ENCODE peak calls at places on chromosomes 12 and 14, in nine cellular contexts. M is PC-3, J is heart right ventricle, C is MM.1S, Y is brain microvascular endothelial cell, O is fibroblast of villous mesenchyme, V is cardiac muscle cell, U is ascending aorta, R is breast epithelium. A is an unnamed sample.

GRCh38 chr12:54038760-54039414 is 6.0 kb downstream of the HOXC5 start:
- DNase-seq in M (peak; percentile 56), J (no peak), C (no peak), Y (no peak), O (no peak), V (no peak), U (no peak), R (no peak), A (peak; percentile 82)

GRCh38 chr14:102234331-102235264 is 70.4 kb downstream of the MOK start:
- DNase-seq in M (no peak), J (no peak), C (no peak), Y (no peak), O (peak; percentile 31), V (no peak), U (no peak), R (no peak), A (no peak)

GRCh38 chr12:46456356-46457334 is 84.1 kb upstream of the SLC38A2 start:
- DNase-seq in M (peak; percentile 46), J (no peak), C (no peak), Y (no peak), O (peak; percentile 88), V (no peak), U (no peak), R (no peak), A (no peak)

GRCh38 chr14:21724115-21724973 is 50.7 kb upstream of the OR4E1 start:
- DNase-seq in M (no peak), J (no peak), C (no peak), Y (no peak), O (no peak), V (no peak), U (no peak), R (no peak), A (no peak)

GRCh38 chr14:50998612-50999011 is 54.3 kb upstream of the PYGL start:
- DNase-seq in M (no peak), J (no peak), C (no peak), Y (no peak), O (no peak), V (no peak), U (no peak), R (no peak), A (no peak)

GRCh38 chr12:48198619-48198973 is 4.5 kb downstream of the OR10AD1 start:
- DNase-seq in M (no peak), J (peak; percentile 46), C (no peak), Y (no peak), O (no peak), V (no peak), U (peak; percentile 72), R (peak; percentile 44), A (no peak)

GRCh38 chr12:77924703-77925102 is 94.0 kb downstream of the NAV3 start:
- DNase-seq in M (no peak), J (no peak), C (no peak), Y (peak; percentile 63), O (peak; percentile 91), V (no peak), U (no peak), R (no peak), A (peak; percentile 52)

GRCh38 chr14:95237956-95238355 is 80.6 kb upstream of the DICER1 start:
- DNase-seq in M (no peak), J (no peak), C (no peak), Y (no peak), O (no peak), V (no peak), U (no peak), R (no peak), A (no peak)

GRCh38 chr12:112938751-112939150 is 477 bp downstream of the OAS3 start:
- DNase-seq in M (peak; percentile 13), J (no peak), C (no peak), Y (no peak), O (no peak), V (no peak), U (no peak), R (no peak), A (peak; percentile 14)

GRCh38 chr14:99548285-99548684 is 55.7 kb downstream of the CCDC85C start:
- DNase-seq in M (no peak), J (no peak), C (no peak), Y (no peak), O (no peak), V (no peak), U (no peak), R (no peak), A (no peak)

GRCh38 chr14:104280902-104281767 is 142.7 kb downstream of the KIF26A start:
- DNase-seq in M (no peak), J (no peak), C (no peak), Y (no peak), O (no peak), V (no peak), U (peak; percentile 56), R (no peak), A (no peak)

GRCh38 chr14:35420036-35420811 is 15.7 kb upstream of the NFKBIA start:
- DNase-seq in M (peak; percentile 74), J (no peak), C (no peak), Y (no peak), O (peak; percentile 45), V (no peak), U (no peak), R (no peak), A (peak; percentile 77)

DNA sequence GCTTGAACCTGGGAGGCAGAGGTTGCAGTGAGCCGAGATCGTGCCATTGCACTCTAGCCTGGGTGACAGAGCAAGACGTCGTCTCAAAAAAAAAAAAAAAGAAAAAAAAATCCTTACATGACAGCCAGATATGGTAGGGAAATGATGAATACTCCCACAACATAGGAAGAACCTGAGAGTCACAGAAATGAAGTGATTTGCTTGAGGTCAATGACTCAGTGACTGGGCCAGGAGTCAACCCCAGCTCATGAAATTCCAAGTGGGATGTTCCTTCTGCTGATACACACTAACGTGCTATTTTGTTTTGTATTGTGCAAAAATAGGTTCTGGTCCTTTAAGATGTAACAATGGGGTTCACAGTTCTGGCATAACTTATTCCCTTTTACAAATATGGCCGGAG is 9.0 kb downstream of the RHOF start:
- DNase-seq in M (peak; percentile 98), J (no peak), C (no peak), Y (peak; percentile 72), O (peak; percentile 73), V (no peak), U (no peak), R (no peak), A (peak; percentile 96)
- H3K4me3 ChIP-seq in M (peak overlapping the region; percentile 15), J (no peak overlapping the region), C (no peak overlapping the region), Y (no peak overlapping the region), O (no peak overlapping the region), V (no peak overlapping the region), U (no peak overlapping the region), R (no peak overlapping the region), A (no peak overlapping the region)

DNA sequence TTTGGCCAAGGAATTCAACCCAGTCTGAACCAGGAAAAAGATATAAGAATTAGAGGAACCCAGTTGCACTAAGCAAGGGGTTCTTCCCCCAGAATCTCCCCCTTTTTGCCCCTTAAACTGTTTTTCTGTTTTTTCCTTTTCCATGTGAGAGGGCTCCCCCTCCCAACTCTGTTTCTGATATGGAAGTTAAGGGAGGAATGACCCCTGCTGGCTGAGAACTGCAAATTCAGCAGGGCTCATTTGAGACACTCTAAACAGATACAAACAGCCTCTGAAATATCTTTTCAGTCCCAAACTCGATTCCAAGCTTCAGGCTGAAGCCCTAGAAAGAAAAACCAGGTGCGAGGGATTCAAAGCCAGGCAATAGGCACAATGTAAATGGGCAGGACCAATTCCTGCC is 132.7 kb downstream of the SLC41A2 start:
- DNase-seq in M (peak; percentile 70), J (no peak), C (no peak), Y (peak; percentile 24), O (peak; percentile 17), V (no peak), U (no peak), R (no peak), A (peak; percentile 41)
- TF ChIP-seq CTCF in M (peak; percentile 89), J (no peak), C (no peak), Y (peak; percentile 58), O (peak; percentile 47), V (peak; percentile 16), U (no peak), R (no peak), A (peak; percentile 51)

GRCh38 chr12:111034911-111035577 is 114.7 kb upstream of the MYL2 start:
- DNase-seq in M (no peak), J (no peak), C (no peak), Y (no peak), O (no peak), V (peak; percentile 63), U (no peak), R (no peak), A (no peak)

GRCh38 chr12:111031956-111032919 is 111.9 kb upstream of the MYL2 start:
- DNase-seq in M (no peak), J (no peak), C (no peak), Y (no peak), O (no peak), V (no peak), U (no peak), R (no peak), A (no peak)

GRCh38 chr12:111035578-111036301 is 115.4 kb upstream of the MYL2 start:
- DNase-seq in M (no peak), J (no peak), C (no peak), Y (no peak), O (no peak), V (peak; percentile 61), U (no peak), R (no peak), A (no peak)

GRCh38 chr12:111033281-111034147 is 113.1 kb upstream of the MYL2 start:
- DNase-seq in M (no peak), J (no peak), C (no peak), Y (no peak), O (no peak), V (peak; percentile 65), U (no peak), R (no peak), A (no peak)

DNA sequence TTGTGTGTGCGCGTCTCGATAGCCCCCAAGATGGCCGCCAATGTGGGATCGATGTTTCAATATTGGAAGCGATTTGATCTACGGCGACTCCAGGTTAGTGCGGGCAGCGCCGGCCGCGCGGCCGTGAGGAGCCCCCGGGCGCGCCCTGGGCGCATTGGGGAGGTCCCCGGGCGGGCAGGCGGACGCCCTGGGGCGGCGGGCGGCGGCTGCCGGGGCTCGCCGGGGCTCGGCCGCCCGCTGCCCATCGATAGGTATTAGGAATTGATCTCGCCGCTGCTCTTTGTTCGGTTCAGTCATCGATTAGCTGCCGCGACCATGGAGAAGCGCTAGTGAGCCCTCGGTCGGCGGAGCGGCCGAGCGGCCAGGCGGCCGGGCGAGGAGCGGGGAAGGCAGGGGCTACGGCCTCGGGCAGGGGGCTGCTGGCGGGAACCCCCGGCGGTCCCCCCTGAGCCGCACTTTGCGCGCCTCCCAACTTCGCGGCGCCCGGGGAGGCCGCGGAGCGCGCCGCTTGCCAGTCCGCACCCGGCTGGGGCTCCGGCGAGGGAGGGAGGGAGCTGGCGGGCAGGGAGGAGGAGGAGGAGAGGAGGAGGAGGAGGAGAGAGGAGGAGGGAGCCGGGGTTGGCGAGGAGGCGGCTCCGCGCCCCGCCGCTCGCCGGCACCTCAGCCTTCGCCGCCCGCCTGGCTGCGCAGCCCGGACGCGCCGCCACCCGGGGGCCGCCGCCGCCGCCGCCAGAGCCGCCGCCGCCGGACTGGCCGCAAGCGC is 114.0 kb upstream of the MYL2 start:
- DNase-seq in M (no peak), J (no peak), C (no peak), Y (no peak), O (no peak), V (peak; percentile 67), U (no peak), R (no peak), A (no peak)
- H3K4me3 ChIP-seq in M (peak within 1 kb of the TSS; percentile 14), J (peak within 1 kb of the TSS; percentile 39), C (no peak within 1 kb of the TSS), Y (no peak within 1 kb of the TSS), O (no peak within 1 kb of the TSS), V (peak within 1 kb of the TSS; percentile 91), U (peak within 1 kb of the TSS; percentile 44), R (peak within 1 kb of the TSS; percentile 60), A (no peak within 1 kb of the TSS)

GRCh38 chr14:47988175-47988574 is 312.8 kb upstream of the MDGA2 start:
- DNase-seq in M (no peak), J (no peak), C (peak; percentile 26), Y (no peak), O (no peak), V (no peak), U (no peak), R (no peak), A (no peak)

GRCh38 chr14:47993883-47994282 is 318.5 kb upstream of the MDGA2 start:
- DNase-seq in M (no peak), J (no peak), C (peak; percentile 10), Y (no peak), O (no peak), V (no peak), U (no peak), R (no peak), A (no peak)
- TF ChIP-seq CTCF in M (no peak), J (no peak), C (no peak), Y (no peak), O (no peak), V (no peak), U (no peak), R (no peak), A (no peak)

A was measured in fibroblast of mammary gland.